ENCODE peak calls at places on chromosomes 5 and 9, in eight cellular contexts. A, I, Q, Y, S, D, K and T are unnamed samples.

GRCh38 chr5:154397652-154398406 is 48.0 kb upstream of the SAP30L start:
- DNase-seq in A (no peak), I (no peak), Q (no peak), Y (no peak), S (no peak), D (no peak), K (no peak), T (no peak)

GRCh38 chr5:106376522-106376921 is 1294.2 kb downstream of the EFNA5 start:
- DNase-seq in A (no peak), I (peak), Q (no peak), Y (no peak), S (no peak), D (peak), K (no peak), T (no peak)

GRCh38 chr5:157120102-157120501 is 11.3 kb upstream of the HAVCR2 start:
- DNase-seq in A (no peak), I (no peak), Q (no peak), Y (no peak), S (no peak), D (no peak), K (no peak), T (no peak)

GRCh38 chr5:42951847-42952411 is 88.2 kb downstream of the ANXA2R start:
- DNase-seq in A (peak), I (peak), Q (peak), Y (peak), S (no peak), D (peak), K (peak), T (peak)

GRCh38 chr9:89236955-89237573 is 58.4 kb upstream of the SHC3 start:
- DNase-seq in A (no peak), I (no peak), Q (no peak), Y (no peak), S (no peak), D (no peak), K (no peak), T (peak)

GRCh38 chr5:1778138-1779020 is 21.3 kb downstream of the MRPL36 start:
- DNase-seq in A (peak), I (no peak), Q (peak), Y (no peak), S (no peak), D (no peak), K (no peak), T (no peak)

GRCh38 chr5:57302164-57302563 is 128.3 kb downstream of the GPBP1 start:
- DNase-seq in A (no peak), I (peak), Q (no peak), Y (no peak), S (no peak), D (peak), K (peak), T (no peak)

GRCh38 chr5:149664083-149664482 is 66.0 kb upstream of the PPARGC1B start:
- DNase-seq in A (no peak), I (no peak), Q (no peak), Y (no peak), S (no peak), D (no peak), K (no peak), T (no peak)

GRCh38 chr9:102587231-102587630 is 407.9 kb upstream of the CYLC2 start:
- DNase-seq in A (no peak), I (no peak), Q (no peak), Y (no peak), S (no peak), D (no peak), K (no peak), T (no peak)

GRCh38 chr5:145680744-145681143 is 154.4 kb downstream of the PRELID2 start:
- DNase-seq in A (no peak), I (no peak), Q (no peak), Y (no peak), S (no peak), D (no peak), K (no peak), T (no peak)

GRCh38 chr9:97396256-97396655 is 15.6 kb upstream of the TDRD7 start:
- DNase-seq in A (no peak), I (no peak), Q (no peak), Y (no peak), S (no peak), D (no peak), K (no peak), T (no peak)

GRCh38 chr9:31588010-31588409 is 796.4 kb upstream of the ACO1 start:
- DNase-seq in A (no peak), I (no peak), Q (peak), Y (no peak), S (no peak), D (no peak), K (no peak), T (no peak)

GRCh38 chr5:98651715-98652114 is 121.7 kb upstream of the RGMB start:
- DNase-seq in A (no peak), I (no peak), Q (no peak), Y (no peak), S (no peak), D (peak), K (no peak), T (no peak)